ENCODE peak calls at places on chromosome 13, in nine cellular contexts. I is MCF 10A, U is heart right ventricle, D is AG09319, Q is myocyte, E is keratinocyte, O is fibroblast of pulmonary artery, A is MM.1S, F is foreskin fibroblast. H is an unnamed sample.

GRCh38 chr13:89951341-89951740 is 1396.1 kb upstream of the MIR17HG start:
- DNase-seq in I (no peak), D (no peak), O (no peak), F (no peak), A (no peak), E (no peak), U (no peak), Q (no peak), H (no peak)

GRCh38 chr13:110233181-110233641 is 73.7 kb downstream of the COL4A1 start:
- DNase-seq in D (peak), E (no peak), I (peak), O (peak), F (peak), U (peak), A (no peak), Q (peak), H (no peak)

GRCh38 chr13:22278336-22278929 is 607.6 kb downstream of the FGF9 start:
- DNase-seq in U (peak), F (no peak), I (no peak), E (no peak), D (no peak), O (no peak), Q (peak), A (peak), H (no peak)

GRCh38 chr13:82606008-82606407 is 1276.3 kb downstream of the SLITRK1 start:
- DNase-seq in O (no peak), A (no peak), Q (no peak), F (no peak), I (no peak), D (no peak), U (no peak), E (no peak), H (no peak)

GRCh38 chr13:43023244-43023931 is at the start of gene DNAJC15:
- DNase-seq in A (peak), O (peak), Q (peak), E (no peak), U (peak), I (peak), D (no peak), F (peak), H (no peak)

GRCh38 chr13:46831588-46832194 is 34.7 kb upstream of the ESD start:
- DNase-seq in U (peak), F (peak), Q (peak), I (peak), O (peak), A (peak), D (peak), E (no peak), H (no peak)

GRCh38 chr13:93549326-93549855 is 322.8 kb downstream of the GPC6 start:
- DNase-seq in E (no peak), D (no peak), I (no peak), O (no peak), F (no peak), Q (no peak), U (no peak), A (no peak), H (no peak)

GRCh38 chr13:109945206-109945960 is 159.0 kb upstream of the IRS2 start:
- DNase-seq in I (peak), O (peak), D (peak), F (peak), E (peak), Q (peak), U (no peak), A (no peak), H (peak)

GRCh38 chr13:33617055-33617454 is 200.9 kb upstream of the RFC3 start:
- DNase-seq in E (no peak), O (no peak), U (no peak), F (no peak), A (no peak), Q (no peak), I (no peak), D (no peak), H (no peak)

GRCh38 chr13:112615391-112615790 is 27.4 kb upstream of the TUBGCP3 start:
- DNase-seq in Q (no peak), E (no peak), D (no peak), I (no peak), A (no peak), F (no peak), O (no peak), U (no peak), H (no peak)

GRCh38 chr13:45015300-45015699 is 26.0 kb downstream of the GPALPP1 start:
- DNase-seq in F (no peak), E (no peak), A (no peak), I (no peak), Q (no peak), O (peak), U (no peak), D (no peak), H (peak)